ENCODE peak calls at places on chromosomes 11 and 22, in five cellular contexts. R is HepG2, J is lower leg skin, B is IMR-90, Y is gastrocnemius medialis. H is an unnamed sample.

GRCh38 chr11:111540114-111540920 is at the start of gene LAYN:
- DNase-seq in R (no peak), J (no peak), B (peak), Y (no peak), H (no peak)

GRCh38 chr22:43090130-43090789 is 1.1 kb upstream of the TTLL1 start:
- DNase-seq in R (peak), J (peak), B (peak), Y (peak), H (no peak)

GRCh38 chr11:72391638-72392423 is 42.5 kb downstream of the CLPB start:
- DNase-seq in R (peak), J (no peak), B (no peak), Y (no peak), H (no peak)

GRCh38 chr22:19359554-19360299 is 68.2 kb upstream of the CLTCL1 start:
- DNase-seq in R (no peak), J (no peak), B (no peak), Y (no peak), H (no peak)

GRCh38 chr11:125140251-125140650 is 24.3 kb upstream of the PKNOX2 start:
- DNase-seq in R (no peak), J (no peak), B (no peak), Y (no peak), H (no peak)

GRCh38 chr11:67421421-67422031 is 6.0 kb downstream of the CARNS1 start:
- DNase-seq in R (no peak), J (no peak), B (no peak), Y (no peak), H (no peak)

GRCh38 chr11:80562726-80563125 is 1121.9 kb upstream of the TENM4 start:
- DNase-seq in R (no peak), J (no peak), B (no peak), Y (no peak), H (no peak)

GRCh38 chr11:103682318-103683184 is 353.9 kb upstream of the DDI1 start:
- DNase-seq in R (peak), J (peak), B (peak), Y (peak), H (no peak)

GRCh38 chr11:133441964-133442660 is 90.2 kb downstream of the OPCML start:
- DNase-seq in R (no peak), J (no peak), B (no peak), Y (no peak), H (no peak)

GRCh38 chr11:132123449-132123848 is 753.0 kb downstream of the NTM start:
- DNase-seq in R (no peak), J (no peak), B (no peak), Y (no peak), H (no peak)

GRCh38 chr11:115334932-115335788 is 169.1 kb downstream of the CADM1 start:
- DNase-seq in R (peak), J (no peak), B (peak), Y (no peak), H (no peak)

GRCh38 chr11:57460017-57460755 is at the start of gene RTN4RL2:
- DNase-seq in R (peak), J (no peak), B (peak), Y (no peak), H (no peak)

GRCh38 chr22:39244496-39245129 is at the start of gene PDGFB:
- DNase-seq in R (no peak), J (no peak), B (no peak), Y (no peak), H (no peak)
- TF ChIP-seq POLR2A in R (peak), J (no peak), B (no peak), Y (peak), H (peak)

DNA sequence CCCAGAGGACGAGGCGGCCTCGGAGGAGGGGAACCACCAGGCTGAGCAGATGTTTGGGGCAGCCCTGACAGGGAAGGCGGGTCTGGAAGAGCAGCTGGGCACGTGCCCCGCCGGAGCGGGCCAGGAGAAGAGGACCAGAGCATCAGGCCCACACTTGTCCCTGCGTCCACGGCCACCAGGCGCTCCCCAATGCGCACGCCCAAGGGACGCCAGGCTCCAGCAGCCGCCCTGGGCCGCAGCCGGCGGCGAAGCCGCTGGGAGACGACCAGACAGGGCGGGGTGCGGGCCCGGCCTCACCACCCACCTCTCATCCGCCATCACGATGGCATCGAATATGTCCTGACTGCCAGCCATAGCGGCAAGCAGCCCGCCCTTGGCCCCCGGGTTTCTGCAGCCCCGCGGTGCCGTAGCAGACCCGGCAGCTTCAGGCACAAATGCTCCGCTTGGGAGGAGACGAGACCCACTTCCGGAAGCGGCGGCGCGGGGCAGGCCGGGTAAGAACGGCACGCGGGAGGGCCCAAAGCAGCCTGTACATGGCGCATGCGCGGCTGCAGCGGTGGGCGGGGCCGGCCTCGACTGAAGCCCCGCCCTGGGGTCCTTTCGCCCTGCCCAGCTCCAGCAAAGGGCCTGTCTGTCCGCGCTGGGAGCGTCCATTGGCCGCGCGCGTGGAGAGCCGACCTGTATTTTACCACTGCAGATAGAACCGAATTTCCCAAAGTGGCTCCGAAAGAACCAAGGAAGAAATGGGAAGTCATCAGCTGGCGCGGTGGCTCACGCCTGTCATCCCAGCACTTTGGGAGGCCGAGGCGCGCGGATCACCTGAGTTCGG is at the start of gene LTO1:
- DNase-seq in R (peak), J (peak), B (peak), Y (peak), H (peak)
- TF ChIP-seq CTCF in R (no peak), J (no peak), B (no peak), Y (no peak), H (no peak)

DNA sequence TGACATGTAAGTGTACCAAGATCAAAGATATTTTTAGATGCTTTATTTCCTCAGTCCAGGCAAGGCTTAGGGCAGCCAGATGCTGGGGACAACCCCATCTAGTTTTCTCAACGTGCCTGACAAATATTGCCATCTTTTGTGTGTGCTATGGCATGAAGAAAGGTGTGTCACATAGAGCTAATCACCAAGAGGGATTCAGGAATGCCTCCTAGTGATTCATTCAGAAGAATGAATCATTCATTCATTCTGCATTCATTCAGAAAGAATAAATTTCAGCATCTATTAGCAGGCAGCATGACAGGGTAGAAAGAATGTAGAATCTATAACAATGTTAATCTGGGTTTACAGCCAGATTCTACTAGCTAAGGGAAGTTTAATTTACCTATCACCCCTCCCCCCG is 75.4 kb upstream of the LRRC4C start:
- DNase-seq in R (no peak), J (no peak), B (no peak), Y (no peak), H (no peak)
- TF ChIP-seq POLR2A in R (no peak), J (no peak), B (no peak), Y (no peak), H (no peak)

DNA sequence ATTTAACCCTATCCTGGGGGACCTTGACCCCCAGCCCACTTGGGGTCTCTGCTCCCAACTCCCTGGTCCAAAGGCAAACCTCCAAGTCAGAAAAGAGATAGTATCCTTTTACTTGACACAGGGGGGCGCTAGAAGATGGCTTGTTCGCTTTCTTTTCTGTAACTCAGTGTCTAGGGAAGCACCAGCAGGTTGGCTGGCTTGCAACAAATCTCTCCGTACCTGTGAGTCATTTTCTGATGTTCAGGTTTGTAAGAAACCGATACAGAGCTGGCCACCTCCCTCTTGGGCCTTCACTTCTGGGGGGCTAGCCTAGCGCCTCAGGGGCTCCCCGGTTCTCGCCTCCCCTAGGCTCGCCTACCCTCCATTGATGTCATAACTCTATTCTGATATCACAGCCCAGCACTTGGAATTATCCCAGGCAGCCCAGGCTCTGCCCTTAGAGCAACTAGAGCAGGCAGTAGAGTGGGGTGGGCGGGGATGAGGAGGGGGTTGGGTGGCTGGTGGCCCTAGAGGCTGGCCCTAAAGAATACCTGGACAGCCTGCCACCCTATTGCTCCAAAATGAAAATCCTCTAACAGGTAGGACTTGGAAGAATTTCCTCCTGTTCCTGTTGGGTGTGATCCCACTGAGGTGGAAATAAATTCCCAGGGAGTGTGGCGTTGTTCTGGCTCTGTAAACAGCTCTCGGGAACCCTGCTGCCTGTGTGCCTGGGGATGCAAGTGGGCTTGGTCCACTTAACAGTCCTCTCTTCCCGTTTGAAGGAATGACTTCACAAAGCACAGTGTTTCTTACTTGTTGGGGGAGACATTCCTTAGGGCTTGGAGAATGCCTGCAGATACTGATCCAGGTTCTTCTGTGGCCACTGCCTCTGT is 69.4 kb downstream of the OSBP2 start:
- DNase-seq in R (peak), J (peak), B (peak), Y (peak), H (no peak)
- TF ChIP-seq CTCF in R (peak), J (no peak), B (peak), Y (peak), H (peak)

GRCh38 chr22:49930596-49931412 is 12.4 kb downstream of the CRELD2 start:
- DNase-seq in R (peak), J (peak), B (peak), Y (peak), H (no peak)
- TF ChIP-seq POLR2A in R (no peak), J (no peak), B (no peak), Y (no peak), H (no peak)

DNA sequence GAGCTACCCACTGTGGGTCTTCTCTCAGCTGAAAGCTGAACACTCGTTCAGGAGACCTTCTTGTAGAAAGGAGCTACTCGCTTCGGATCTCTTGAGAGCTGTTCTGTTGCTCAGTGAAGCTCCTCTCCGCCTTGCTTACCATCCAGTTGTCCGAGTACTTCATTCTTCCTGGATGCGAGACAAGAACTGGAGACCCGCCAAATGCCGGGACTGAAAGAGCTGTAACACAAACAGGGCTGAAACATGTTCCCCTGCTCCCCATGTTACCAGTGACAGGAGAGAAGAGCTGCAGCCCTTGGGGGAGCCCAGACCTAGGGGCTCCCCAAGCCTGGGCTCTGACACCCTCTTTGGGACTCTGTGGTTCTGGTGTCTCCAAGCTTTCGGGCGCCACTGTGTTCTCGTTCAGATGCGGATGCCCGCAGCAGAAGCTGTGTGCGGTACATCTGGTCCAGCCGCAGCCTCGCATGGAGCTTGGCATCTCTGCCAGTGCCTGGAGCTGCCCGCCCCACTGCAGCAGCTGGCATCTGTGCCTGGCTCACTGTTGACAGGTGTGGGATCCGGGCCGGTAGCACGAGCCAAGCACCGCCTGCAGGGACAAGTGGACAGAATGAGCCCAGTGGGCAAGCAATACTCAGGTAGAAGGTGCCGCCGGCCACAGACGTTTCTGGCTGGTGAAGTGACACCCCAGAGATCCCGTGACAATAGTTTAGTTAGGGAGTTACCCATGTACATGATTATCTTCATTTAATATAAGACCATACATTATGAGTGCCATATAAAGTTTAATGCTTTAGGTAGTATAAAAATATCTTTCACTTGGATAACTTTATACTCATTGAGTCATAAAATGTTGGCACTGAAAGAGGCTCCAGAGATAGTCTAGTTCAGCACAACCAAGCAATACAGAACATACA is 49.1 kb downstream of the EMSY start:
- DNase-seq in R (no peak), J (no peak), B (no peak), Y (no peak), H (no peak)
- TF ChIP-seq CTCF in R (no peak), J (no peak), B (no peak), Y (no peak), H (no peak)

GRCh38 chr11:114158886-114159285 is 99.4 kb downstream of the ZBTB16 start:
- DNase-seq in R (no peak), J (peak), B (peak), Y (no peak), H (no peak)

GRCh38 chr11:114159320-114159719 is 99.8 kb downstream of the ZBTB16 start:
- DNase-seq in R (no peak), J (peak), B (no peak), Y (no peak), H (no peak)

GRCh38 chr11:114161486-114162250 is 102.2 kb downstream of the ZBTB16 start:
- DNase-seq in R (no peak), J (no peak), B (no peak), Y (no peak), H (no peak)

GRCh38 chr11:114160884-114161283 is 101.4 kb downstream of the ZBTB16 start:
- DNase-seq in R (no peak), J (peak), B (no peak), Y (peak), H (no peak)

DNA sequence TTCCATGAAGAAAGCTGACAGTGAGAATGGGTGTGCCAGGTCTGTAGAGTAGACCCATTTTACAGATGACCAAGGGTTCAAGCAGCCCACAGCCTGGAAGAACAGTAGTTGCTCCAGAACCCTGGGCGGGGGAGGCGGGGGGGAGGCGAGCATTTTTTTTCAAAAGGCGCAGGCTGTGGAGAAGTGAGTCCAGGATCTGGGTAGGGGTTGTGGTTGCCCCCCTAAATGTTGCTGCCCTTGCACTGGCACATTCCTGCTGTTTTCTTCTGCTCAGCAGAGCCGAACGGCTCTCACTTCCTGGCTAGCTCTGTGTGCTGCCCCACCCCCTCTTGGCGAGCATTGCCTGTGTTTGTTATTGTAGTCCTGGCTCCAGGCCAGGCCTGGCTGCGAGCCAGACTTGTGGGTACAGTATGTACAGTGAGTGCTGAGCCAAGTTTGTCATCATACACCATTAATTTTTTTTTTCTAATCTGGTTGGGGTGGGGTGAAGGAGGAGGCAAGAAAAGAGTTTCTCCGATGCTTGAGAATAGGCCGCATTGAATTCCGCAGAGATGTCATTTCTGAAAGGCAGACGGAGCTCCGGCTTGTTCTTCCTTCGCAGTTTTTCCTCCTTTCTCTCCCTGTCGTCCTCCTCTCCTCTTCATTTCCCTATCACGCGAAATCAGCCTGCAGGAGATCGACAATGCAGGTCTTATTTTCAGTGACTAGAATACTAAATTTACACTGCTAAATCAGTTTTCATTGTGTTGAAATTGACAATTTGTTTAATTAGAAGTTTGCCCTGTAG is 100.5 kb downstream of the ZBTB16 start:
- DNase-seq in R (peak), J (peak), B (peak), Y (peak), H (peak)
- TF ChIP-seq POLR2A in R (no peak), J (no peak), B (no peak), Y (no peak), H (peak)

GRCh38 chr11:27204527-27204926 is 158.5 kb downstream of the CCDC34 start:
- DNase-seq in R (peak), J (no peak), B (no peak), Y (no peak), H (no peak)
- TF ChIP-seq CTCF in R (peak), J (no peak), B (peak), Y (no peak), H (no peak)

DNA sequence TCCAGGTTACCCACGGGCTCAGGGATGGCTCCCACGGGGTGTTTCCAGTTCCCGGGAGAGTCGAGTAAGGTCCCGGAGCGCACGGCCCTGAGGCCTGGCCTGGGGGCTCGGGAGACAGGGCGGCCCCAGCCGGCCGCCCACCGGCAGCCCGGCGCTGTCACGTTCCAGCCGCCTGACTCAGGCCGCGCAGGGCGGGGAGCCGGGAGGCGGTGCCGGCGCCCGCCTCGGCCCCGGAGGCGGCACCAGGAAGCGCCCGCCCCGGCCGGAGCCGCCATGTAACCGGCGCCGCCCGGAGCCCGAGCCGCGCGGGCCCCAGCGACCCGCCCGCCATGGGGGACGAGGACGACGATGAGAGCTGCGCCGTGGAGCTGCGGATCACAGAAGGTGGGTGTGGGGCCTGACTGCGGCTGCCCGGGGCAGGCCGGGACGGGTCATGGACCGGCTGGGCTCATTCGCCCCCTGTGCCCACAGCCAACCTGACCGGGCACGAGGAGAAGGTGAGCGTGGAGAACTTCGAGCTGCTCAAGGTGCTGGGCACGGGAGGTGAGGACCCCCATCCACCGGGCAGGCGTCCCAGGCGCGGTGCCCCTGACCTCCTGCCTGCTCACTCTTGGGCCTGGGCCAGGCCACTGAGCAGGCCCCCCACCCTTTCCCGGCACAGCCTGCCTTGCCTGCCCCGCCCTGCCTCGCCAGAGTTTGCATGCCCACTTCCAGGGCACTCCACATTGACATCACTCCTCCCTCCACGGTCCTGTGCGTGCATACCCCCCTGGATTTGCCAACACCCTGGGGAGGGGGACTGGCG is at the start of gene RPS6KA4:
- DNase-seq in R (no peak), J (no peak), B (peak), Y (no peak), H (no peak)
- TF ChIP-seq POLR2A in R (no peak), J (no peak), B (peak), Y (peak), H (peak)

GRCh38 chr11:16216831-16217230 is 139.5 kb downstream of the SOX6 start:
- DNase-seq in R (no peak), J (no peak), B (no peak), Y (no peak), H (no peak)
- TF ChIP-seq CTCF in R (no peak), J (no peak), B (no peak), Y (no peak), H (no peak)

H was measured in esophagus squamous epithelium.